ENCODE peak calls at places on chromosome 12, in five cellular contexts. D, P, U, Q and J are unnamed samples.

GRCh38 chr12:24379038-24379437 is 429.6 kb upstream of the SOX5 start:
- DNase-seq in P (no peak), D (no peak), U (no peak), Q (no peak), J (no peak)

GRCh38 chr12:124392271-124392990 is 97.5 kb downstream of the RFLNA start:
- DNase-seq in U (no peak), Q (no peak), P (no peak), D (peak; percentile 89), J (peak; percentile 51)

GRCh38 chr12:130474599-130474998 is 136.9 kb downstream of the PIWIL1 start:
- DNase-seq in Q (no peak), U (no peak), P (no peak), D (no peak), J (no peak)

GRCh38 chr12:95582230-95583058 is 31.2 kb upstream of the USP44 start:
- DNase-seq in D (peak; percentile 10), P (peak; percentile 11), Q (no peak), U (peak; percentile 51), J (peak; percentile 40)

GRCh38 chr12:110635055-110635454 is 21.1 kb downstream of the TCTN1 start:
- DNase-seq in D (no peak), Q (no peak), P (no peak), U (no peak), J (no peak)

GRCh38 chr12:98698603-98699463 is 53.7 kb downstream of the APAF1 start:
- DNase-seq in Q (peak; percentile 18), U (peak; percentile 49), D (peak; percentile 24), P (peak; percentile 15), J (peak; percentile 37)

GRCh38 chr12:19971396-19971802 is 396.9 kb upstream of the PDE3A start:
- DNase-seq in U (peak; percentile 86), P (no peak), Q (peak; percentile 91), D (no peak), J (peak; percentile 91)

GRCh38 chr12:131860472-131861260 is 32.5 kb downstream of the MMP17 start:
- DNase-seq in Q (peak; percentile 36), U (no peak), D (peak; percentile 93), P (no peak), J (peak; percentile 98)

GRCh38 chr12:82144505-82144904 is 213.7 kb downstream of the CCDC59 start:
- DNase-seq in U (no peak), D (no peak), Q (no peak), P (no peak), J (no peak)

GRCh38 chr12:22008196-22008595 is 37.8 kb upstream of the CMAS start:
- DNase-seq in Q (no peak), D (no peak), U (no peak), P (no peak), J (no peak)

GRCh38 chr12:127355061-127355820 is 911.7 kb upstream of the TMEM132C start:
- DNase-seq in P (no peak), D (peak; percentile 31), U (no peak), Q (no peak), J (no peak)

GRCh38 chr12:99332936-99333591 is 314.5 kb upstream of the GARIN6 start:
- DNase-seq in Q (no peak), U (no peak), P (no peak), D (no peak), J (no peak)

GRCh38 chr12:51897181-51897580 is 9.3 kb downstream of the ANKRD33 start:
- DNase-seq in P (no peak), U (no peak), Q (no peak), D (no peak), J (no peak)

GRCh38 chr12:50188875-50189575 is 21.9 kb upstream of the CERS5 start:
- DNase-seq in P (no peak), U (no peak), Q (no peak), D (no peak), J (no peak)

GRCh38 chr12:53825246-53826081 is 73.7 kb upstream of the CISTR start:
- DNase-seq in U (no peak), P (no peak), D (peak; percentile 32), Q (no peak), J (peak; percentile 85)

GRCh38 chr12:62862259-62862881 is 72.6 kb downstream of the PPM1H start:
- DNase-seq in Q (no peak), D (peak; percentile 24), U (no peak), P (peak; percentile 21), J (peak; percentile 23)

GRCh38 chr12:27436029-27436428 is 10.5 kb upstream of the SMCO2 start:
- DNase-seq in Q (no peak), D (no peak), U (no peak), P (no peak), J (no peak)

GRCh38 chr12:7155471-7156034 is 25.4 kb downstream of the CLSTN3 start:
- DNase-seq in Q (no peak), P (no peak), D (no peak), U (no peak), J (no peak)

GRCh38 chr12:89992668-89993401 is 284.2 kb upstream of the ATP2B1 start:
- DNase-seq in U (no peak), P (no peak), D (no peak), Q (no peak), J (no peak)

GRCh38 chr12:68675098-68675842 is 11.5 kb upstream of the NUP107 start:
- DNase-seq in D (no peak), P (no peak), Q (no peak), U (no peak), J (no peak)

GRCh38 chr12:45065125-45065626 is 14.3 kb upstream of the DBX2 start:
- DNase-seq in Q (no peak), D (no peak), P (no peak), U (no peak), J (no peak)

GRCh38 chr12:70683976-70684375 is 46.7 kb upstream of the PTPRB start:
- DNase-seq in P (no peak), D (no peak), U (no peak), Q (no peak), J (no peak)

GRCh38 chr12:68497112-68497511 is 113.6 kb upstream of the RAP1B start:
- DNase-seq in Q (no peak), D (no peak), U (no peak), P (no peak), J (no peak)

GRCh38 chr12:108432423-108432822 is 82.7 kb upstream of the FICD start:
- DNase-seq in Q (no peak), P (no peak), D (no peak), U (no peak), J (no peak)

GRCh38 chr12:128076188-128076587 is 190.8 kb upstream of the TMEM132C start:
- DNase-seq in Q (peak; percentile 57), D (peak; percentile 57), U (peak; percentile 37), P (peak; percentile 67), J (peak; percentile 12)

GRCh38 chr12:71438670-71439361 is 782 bp upstream of the LGR5 start:
- DNase-seq in U (no peak), D (no peak), Q (no peak), P (no peak), J (no peak)

GRCh38 chr12:53052419-53053222 is 2.8 kb downstream of the TNS2 start:
- DNase-seq in D (peak; percentile 58), U (peak; percentile 55), Q (no peak), P (peak; percentile 34), J (peak; percentile 34)

GRCh38 chr12:72632286-72632685 is 360.1 kb downstream of the TRHDE start:
- DNase-seq in D (no peak), U (no peak), P (no peak), Q (no peak), J (no peak)

GRCh38 chr12:106588771-106589170 is 6.0 kb downstream of the RFX4 start:
- DNase-seq in U (no peak), D (no peak), P (no peak), Q (no peak), J (no peak)

GRCh38 chr12:75048763-75049162 is 160.9 kb downstream of the KCNC2 start:
- DNase-seq in P (no peak), U (no peak), Q (no peak), D (no peak), J (no peak)

GRCh38 chr12:122085006-122085405 is 6.5 kb downstream of the MLXIP start:
- DNase-seq in D (no peak), Q (no peak), P (no peak), U (no peak), J (no peak)

GRCh38 chr12:106271575-106272505 is 24.0 kb upstream of the CKAP4 start:
- DNase-seq in D (no peak), P (no peak), U (no peak), Q (no peak), J (no peak)

GRCh38 chr12:132294121-132295034 is 35.0 kb downstream of the GALNT9 start:
- DNase-seq in U (no peak), D (no peak), Q (no peak), P (no peak), J (no peak)

GRCh38 chr12:111905502-111905901 is 63.5 kb downstream of the MAPKAPK5 start:
- DNase-seq in U (no peak), P (no peak), D (no peak), Q (no peak), J (no peak)

GRCh38 chr12:124094733-124095132 is 121.7 kb downstream of the ZNF664 start:
- DNase-seq in P (no peak), Q (no peak), D (no peak), U (no peak), J (no peak)

GRCh38 chr12:89859513-89860220 is 151.0 kb upstream of the ATP2B1 start:
- DNase-seq in U (no peak), P (no peak), D (no peak), Q (no peak), J (no peak)

GRCh38 chr12:121442028-121442948 is 42.4 kb downstream of the RNF34 start:
- DNase-seq in Q (no peak), P (no peak), U (no peak), D (no peak), J (no peak)